ENCODE peak calls at places on chromosomes 11 and 22, in seven cellular contexts. J, K, P, L, R, T and S are unnamed samples.

GRCh38 chr11:133894956-133895549 is 49.7 kb upstream of the SPATA19 start:
- DNase-seq in J (peak; percentile 45), K (no peak), T (no peak), L (peak; percentile 39), P (no peak), R (no peak), S (no peak)

GRCh38 chr22:19038164-19038546 is 84.1 kb downstream of the DGCR2 start:
- DNase-seq in L (peak; percentile 84), J (no peak), R (no peak), K (no peak), P (no peak), T (no peak), S (no peak)

GRCh38 chr11:31711137-31711536 is 100.0 kb downstream of the PAX6 start:
- DNase-seq in J (no peak), R (no peak), K (no peak), L (no peak), T (no peak), P (no peak), S (no peak)

GRCh38 chr11:111934301-111934700 is 2.8 kb upstream of the DIXDC1 start:
- DNase-seq in T (no peak), K (no peak), R (no peak), J (no peak), L (no peak), P (no peak), S (no peak)

GRCh38 chr22:44391481-44392445 is 79.0 kb upstream of the SHISAL1 start:
- DNase-seq in R (no peak), L (peak; percentile 68), J (no peak), T (peak; percentile 12), K (no peak), P (no peak), S (no peak)

GRCh38 chr22:35475545-35475944 is 65.1 kb upstream of the RASD2 start:
- DNase-seq in J (no peak), L (no peak), R (no peak), T (no peak), P (no peak), K (no peak), S (no peak)

GRCh38 chr11:84914511-84914910 is 712.6 kb downstream of the DLG2 start:
- DNase-seq in K (no peak), T (no peak), L (no peak), J (no peak), R (no peak), P (no peak), S (no peak)

GRCh38 chr11:43579171-43579918 is 101.2 kb upstream of the HSD17B12 start:
- DNase-seq in P (no peak), T (no peak), K (no peak), R (peak; percentile 7), L (no peak), J (peak; percentile 46), S (no peak)

GRCh38 chr11:66818231-66818955 is 24.8 kb upstream of the RCE1 start:
- DNase-seq in T (no peak), R (no peak), P (no peak), K (no peak), L (no peak), J (no peak), S (no peak)

GRCh38 chr22:41598891-41599635 is 9.4 kb upstream of the PMM1 start:
- DNase-seq in P (no peak), K (no peak), T (no peak), L (no peak), J (no peak), R (no peak), S (no peak)

GRCh38 chr11:16813141-16813540 is 74.7 kb downstream of the C11orf58 start:
- DNase-seq in J (no peak), T (no peak), R (no peak), K (no peak), L (no peak), P (no peak), S (no peak)

GRCh38 chr11:520428-521178 is 13.6 kb upstream of the RNH1 start:
- DNase-seq in T (no peak), R (no peak), J (no peak), K (no peak), P (no peak), L (peak; percentile 86), S (no peak)
- TF ChIP-seq CTCF in T (no peak), R (no peak), J (no peak), K (no peak), P (no peak), L (no peak), S (no peak)

GRCh38 chr22:43270314-43270908 is 72.8 kb downstream of the SCUBE1 start:
- DNase-seq in K (no peak), L (no peak), P (no peak), R (peak; percentile 28), T (no peak), J (peak; percentile 89), S (no peak)
- TF ChIP-seq CTCF in K (no peak), L (no peak), P (no peak), R (no peak), T (no peak), J (peak; percentile 17), S (no peak)

DNA sequence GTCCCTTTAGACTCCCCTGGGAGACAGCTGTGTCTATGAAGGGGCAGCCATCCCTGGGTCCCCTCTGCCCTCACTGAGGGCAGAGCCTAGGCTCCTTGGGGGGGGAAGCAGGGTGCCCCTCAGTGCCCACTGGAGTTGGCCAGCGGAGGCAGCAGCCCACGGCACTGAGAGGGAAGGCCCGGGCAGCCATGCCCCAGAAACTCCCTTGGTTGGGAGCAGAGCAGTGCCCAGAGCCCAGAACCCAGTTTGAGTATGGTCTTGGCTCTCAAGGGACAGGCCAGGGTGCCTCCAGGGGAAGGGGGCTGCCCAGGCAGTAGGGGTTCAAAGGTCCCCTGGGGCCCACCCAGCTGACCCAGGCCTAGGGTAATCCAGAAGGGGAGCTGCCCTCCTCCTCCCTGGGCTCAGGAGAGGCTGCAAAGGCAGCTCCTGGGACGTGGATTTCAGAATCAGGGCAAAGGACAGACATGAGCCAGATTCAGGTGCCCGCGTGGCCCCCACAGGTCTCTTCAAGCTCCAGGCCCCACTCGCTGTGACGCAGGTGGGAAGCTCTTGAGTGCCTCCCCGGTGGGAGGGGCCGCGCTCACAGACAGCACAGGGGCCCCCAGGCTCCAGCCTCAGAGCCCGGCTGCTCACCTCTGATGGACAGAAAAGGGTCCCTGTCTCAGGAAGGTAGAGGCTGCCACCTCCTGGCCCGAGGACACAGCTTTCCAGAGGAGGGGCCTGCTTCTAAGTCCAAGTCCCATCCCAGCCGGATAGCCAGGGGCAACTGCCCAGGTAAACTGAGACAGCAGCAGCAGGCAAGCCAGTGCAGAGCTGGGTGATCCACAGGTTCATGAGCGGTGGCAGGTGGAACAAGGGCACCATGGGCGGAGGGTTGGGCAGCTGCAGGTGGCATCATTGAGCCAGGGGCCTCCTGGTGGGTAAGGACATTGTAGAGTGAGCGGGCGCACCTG is 2.6 kb downstream of the C11orf21 start:
- DNase-seq in R (peak; percentile 51), K (peak; percentile 38), J (peak; percentile 20), P (no peak), L (peak; percentile 83), T (no peak), S (peak; percentile 21)
- TF ChIP-seq CTCF in R (no peak), K (peak; percentile 26), J (peak; percentile 9), P (peak; percentile 26), L (no peak), T (peak; percentile 17), S (no peak)

GRCh38 chr11:130904380-130904779 is 11.9 kb downstream of the SNX19 start:
- DNase-seq in P (no peak), T (no peak), R (no peak), L (no peak), K (no peak), J (no peak), S (no peak)
- TF ChIP-seq CTCF in P (peak; percentile 39), T (peak; percentile 18), R (no peak), L (no peak), K (peak; percentile 38), J (no peak), S (no peak)

GRCh38 chr11:118522571-118523072 is 4.7 kb upstream of the TTC36 start:
- DNase-seq in R (no peak), L (no peak), P (peak; percentile 42), T (no peak), K (no peak), J (no peak), S (no peak)
- TF ChIP-seq CTCF in R (no peak), L (no peak), P (no peak), T (peak; percentile 11), K (no peak), J (no peak), S (no peak)

DNA sequence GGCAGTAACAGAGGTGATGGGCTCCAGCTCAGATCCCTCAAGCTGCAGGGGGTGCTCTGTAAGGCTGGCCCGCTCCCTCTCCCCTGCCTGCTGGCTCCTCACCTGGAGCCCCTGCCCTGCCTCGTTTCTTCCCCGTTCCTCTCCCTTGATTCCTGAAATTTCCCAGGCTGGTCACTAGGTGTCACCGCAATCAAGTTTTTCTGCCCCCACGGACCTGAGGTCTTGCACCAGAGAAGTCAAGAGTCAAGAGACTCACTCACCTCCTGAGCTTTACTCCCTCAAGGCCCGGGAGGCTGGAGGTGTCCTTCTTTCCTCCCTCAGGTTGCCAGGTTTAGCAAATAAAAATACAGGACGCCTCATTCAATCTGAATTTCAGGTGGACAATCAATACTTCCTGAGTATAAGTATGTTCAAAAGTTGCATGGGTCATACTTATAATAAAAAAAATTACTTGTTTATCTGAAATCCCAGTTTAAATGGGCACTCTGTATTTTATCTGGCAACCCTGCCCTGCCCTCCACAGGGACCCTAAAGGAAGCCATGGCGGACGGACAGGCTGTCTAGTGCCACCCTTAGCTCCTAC is 69.2 kb downstream of the SCUBE1 start:
- DNase-seq in K (no peak), L (no peak), P (peak; percentile 60), R (peak; percentile 37), T (no peak), J (peak; percentile 81), S (no peak)
- TF ChIP-seq CTCF in K (peak; percentile 66), L (no peak), P (peak; percentile 83), R (peak; percentile 18), T (peak; percentile 70), J (peak; percentile 65), S (no peak)

DNA sequence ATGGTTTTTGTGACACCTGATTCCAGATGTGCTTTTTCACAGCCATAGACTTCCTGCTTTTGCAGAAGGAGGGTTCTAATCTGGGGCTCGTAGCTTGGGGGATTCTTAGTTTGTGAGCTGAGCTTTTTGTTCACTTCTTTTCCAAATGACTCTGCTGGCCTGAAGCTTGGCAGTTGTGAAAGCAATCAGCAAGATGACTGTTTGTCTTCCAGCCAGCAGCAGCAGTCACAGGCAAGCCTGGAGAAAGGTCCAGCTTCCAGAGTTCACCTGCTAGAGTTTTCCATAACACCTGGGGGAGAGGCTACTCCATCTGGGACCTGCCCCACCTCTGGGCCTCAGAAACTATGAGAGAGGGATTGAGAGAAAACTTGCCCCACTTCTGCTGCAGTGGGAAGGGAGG is 4.1 kb downstream of the MARK2 start:
- DNase-seq in R (no peak), L (no peak), K (no peak), J (no peak), T (no peak), P (peak; percentile 63), S (no peak)
- TF ChIP-seq CTCF in R (no peak), L (no peak), K (no peak), J (no peak), T (no peak), P (no peak), S (no peak)